ENCODE peak calls at places on chromosomes 12 and 14, in six cellular contexts. L is testis, Y is B cell, J is SHP77, O is AG08395, P is GM04504. R is an unnamed sample.

GRCh38 chr14:98579140-98579539 is 692.9 kb downstream of the BCL11B start:
- DNase-seq in O (no peak), P (no peak), Y (no peak), J (no peak), L (no peak), R (no peak)

GRCh38 chr14:56555921-56556570 is 23.6 kb upstream of the TMEM260 start:
- DNase-seq in P (no peak), Y (peak), O (peak), J (peak), L (no peak), R (no peak)

GRCh38 chr14:56294125-56294524 is 175.9 kb downstream of the PELI2 start:
- DNase-seq in Y (no peak), J (peak), O (no peak), L (no peak), P (no peak), R (no peak)

GRCh38 chr14:103818422-103818821 is 29.0 kb downstream of the PPP1R13B start:
- DNase-seq in O (no peak), J (no peak), Y (no peak), P (no peak), L (no peak), R (peak)

GRCh38 chr14:54502602-54503001 is 7.1 kb upstream of the CGRRF1 start:
- DNase-seq in O (peak), Y (no peak), P (no peak), J (no peak), L (no peak), R (no peak)

GRCh38 chr12:112530941-112531340 is 112.2 kb downstream of the PTPN11 start:
- DNase-seq in L (no peak), P (no peak), Y (no peak), J (no peak), O (no peak), R (no peak)

GRCh38 chr12:32611986-32612385 is 67.1 kb upstream of the DNM1L start:
- DNase-seq in O (no peak), P (no peak), L (no peak), J (no peak), Y (no peak), R (no peak)

GRCh38 chr14:67010602-67011001 is 178.6 kb upstream of the GARIN2 start:
- DNase-seq in P (no peak), O (no peak), L (no peak), J (no peak), Y (no peak), R (no peak)

GRCh38 chr12:66941150-66941549 is 262.3 kb upstream of the GRIP1 start:
- DNase-seq in L (no peak), O (no peak), Y (no peak), J (no peak), P (no peak), R (no peak)

GRCh38 chr12:10366875-10367274 is 23.0 kb downstream of the KLRK1 start:
- DNase-seq in Y (no peak), J (no peak), L (no peak), O (no peak), P (no peak), R (no peak)

GRCh38 chr12:9064201-9064814 is 51.4 kb downstream of the A2M start:
- DNase-seq in Y (peak), P (no peak), J (peak), L (peak), O (peak), R (peak)

GRCh38 chr14:70168401-70168800 is 20.4 kb downstream of the SLC8A3 start:
- DNase-seq in O (no peak), J (no peak), P (no peak), L (no peak), Y (no peak), R (no peak)

GRCh38 chr14:102138535-102138934 is 1.2 kb upstream of the WDR20 start:
- DNase-seq in P (no peak), L (no peak), Y (no peak), J (no peak), O (no peak), R (no peak)

GRCh38 chr14:72516936-72517408 is 376.9 kb downstream of the DPF3 start:
- DNase-seq in P (peak), L (peak), Y (peak), O (peak), J (peak), R (peak)

GRCh38 chr12:65840793-65841670 is 16.7 kb downstream of the HMGA2 start:
- DNase-seq in Y (no peak), J (no peak), O (no peak), P (no peak), L (no peak), R (no peak)

GRCh38 chr12:71556881-71557280 is 106.8 kb downstream of the ZFC3H1 start:
- DNase-seq in O (peak), J (no peak), L (no peak), Y (no peak), P (peak), R (peak)

GRCh38 chr14:103284574-103285467 is 49.2 kb upstream of the EIF5 start:
- DNase-seq in J (no peak), Y (no peak), P (no peak), L (no peak), O (no peak), R (peak)

GRCh38 chr12:85805654-85806053 is 30.6 kb downstream of the RASSF9 start:
- DNase-seq in O (peak), J (no peak), P (peak), Y (no peak), L (no peak), R (no peak)

GRCh38 chr14:21791749-21792148 is 118.1 kb upstream of the OR4E1 start:
- DNase-seq in Y (no peak), J (no peak), P (no peak), L (no peak), O (no peak), R (no peak)

GRCh38 chr14:89616425-89617141 is 199.6 kb upstream of the FOXN3 start:
- DNase-seq in O (peak), P (no peak), Y (peak), L (no peak), J (no peak), R (no peak)

GRCh38 chr12:7144414-7145120 is 14.4 kb downstream of the CLSTN3 start:
- DNase-seq in Y (peak), J (no peak), O (peak), L (no peak), P (no peak), R (no peak)

GRCh38 chr14:22563987-22564386 is 25.0 kb downstream of the DAD1 start:
- DNase-seq in P (no peak), L (no peak), J (no peak), Y (no peak), O (no peak), R (no peak)

GRCh38 chr12:78651755-78652154 is 212.8 kb upstream of the SYT1 start:
- DNase-seq in Y (no peak), L (no peak), O (no peak), P (no peak), J (no peak), R (no peak)

GRCh38 chr14:106055257-106055656 is 528.9 kb downstream of the TMEM121 start:
- DNase-seq in P (no peak), L (no peak), J (no peak), O (no peak), Y (no peak), R (no peak)

GRCh38 chr14:51546603-51547258 is 105.0 kb upstream of the FRMD6 start:
- DNase-seq in L (no peak), O (no peak), J (no peak), P (no peak), Y (no peak), R (no peak)

GRCh38 chr12:76790564-76791552 is 26.9 kb downstream of the ZDHHC17 start:
- DNase-seq in J (no peak), P (peak), Y (peak), O (peak), L (no peak), R (no peak)

GRCh38 chr12:65022441-65022840 is 98.7 kb downstream of the WIF1 start:
- DNase-seq in Y (no peak), O (no peak), P (no peak), J (no peak), L (no peak), R (no peak)

GRCh38 chr12:497501-498160 is 37.9 kb downstream of the B4GALNT3 start:
- DNase-seq in O (no peak), P (no peak), J (no peak), Y (no peak), L (no peak), R (no peak)

GRCh38 chr12:108312885-108313203 is 26.3 kb downstream of the CMKLR1 start:
- DNase-seq in J (no peak), Y (no peak), P (no peak), O (peak), L (peak), R (peak)

GRCh38 chr12:28369483-28369882 is 179.2 kb downstream of the CCDC91 start:
- DNase-seq in L (no peak), Y (no peak), J (no peak), O (no peak), P (no peak), R (no peak)

R was measured in adrenal gland.